ENCODE peak calls at places on chromosomes 2 and 18, in four cellular contexts. F is A549, W is cardiac muscle cell, M is OCI-LY7. G is an unnamed sample.

GRCh38 chr2:68362069-68362468 is 3.0 kb upstream of the PLEK start:
- DNase-seq in F (peak), W (peak), M (peak), G (peak)

GRCh38 chr2:3491716-3492474 is 27.4 kb downstream of the ADI1 start:
- DNase-seq in F (no peak), W (no peak), M (no peak), G (no peak)

GRCh38 chr2:45241061-45241561 is 231.9 kb upstream of the SIX2 start:
- DNase-seq in F (no peak), W (no peak), M (no peak), G (no peak)

GRCh38 chr2:188333751-188334524 is 42.3 kb downstream of the GULP1 start:
- DNase-seq in F (no peak), W (peak), M (no peak), G (no peak)

GRCh38 chr18:59461171-59461570 is 102.1 kb upstream of the LMAN1 start:
- DNase-seq in F (no peak), W (no peak), M (no peak), G (no peak)

GRCh38 chr18:48818329-48819254 is 132.2 kb downstream of the SMAD7 start:
- DNase-seq in F (no peak), W (no peak), M (no peak), G (no peak)

GRCh38 chr2:201441409-201441808 is 9.8 kb downstream of the TRAK2 start:
- DNase-seq in F (no peak), W (no peak), M (no peak), G (no peak)

GRCh38 chr2:59578349-59578748 is 975.1 kb downstream of the BCL11A start:
- DNase-seq in F (no peak), W (no peak), M (no peak), G (no peak)

GRCh38 chr2:126921066-126921465 is 22.4 kb downstream of the TEX51 start:
- DNase-seq in F (no peak), W (no peak), M (no peak), G (no peak)

GRCh38 chr2:218332288-218332687 is 24.4 kb upstream of the CATIP start:
- DNase-seq in F (no peak), W (peak), M (no peak), G (no peak)

GRCh38 chr2:186891219-186891621 is 42.2 kb upstream of the ZSWIM2 start:
- DNase-seq in F (no peak), W (no peak), M (no peak), G (peak)

GRCh38 chr2:95303191-95303914 is 6.2 kb downstream of the KCNIP3 start:
- DNase-seq in F (no peak), W (no peak), M (no peak), G (no peak)

GRCh38 chr2:20596973-20597867 is 53.7 kb downstream of the HS1BP3 start:
- DNase-seq in F (no peak), W (no peak), M (no peak), G (no peak)

GRCh38 chr18:40348196-40348595 is 1606.8 kb upstream of the PIK3C3 start:
- DNase-seq in F (no peak), W (no peak), M (no peak), G (no peak)

GRCh38 chr2:208074610-208075356 is 49.5 kb upstream of the PLEKHM3 start:
- DNase-seq in F (no peak), W (no peak), M (no peak), G (no peak)

GRCh38 chr2:168456526-168457176 is 579 bp downstream of the CERS6 start:
- DNase-seq in F (peak), W (peak), M (no peak), G (no peak)

GRCh38 chr18:23494992-23495391 is 8.3 kb upstream of the RMC1 start:
- DNase-seq in F (no peak), W (no peak), M (no peak), G (no peak)
- H3K27ac ChIP-seq in F (no peak), W (no peak), M (no peak), G (no peak)

GRCh38 chr2:105854972-105855371 is 110.3 kb downstream of the NCK2 start:
- DNase-seq in F (no peak), W (no peak), M (no peak), G (no peak)
- H3K27ac ChIP-seq in F (no peak), W (no peak), M (no peak), G (no peak)

DNA sequence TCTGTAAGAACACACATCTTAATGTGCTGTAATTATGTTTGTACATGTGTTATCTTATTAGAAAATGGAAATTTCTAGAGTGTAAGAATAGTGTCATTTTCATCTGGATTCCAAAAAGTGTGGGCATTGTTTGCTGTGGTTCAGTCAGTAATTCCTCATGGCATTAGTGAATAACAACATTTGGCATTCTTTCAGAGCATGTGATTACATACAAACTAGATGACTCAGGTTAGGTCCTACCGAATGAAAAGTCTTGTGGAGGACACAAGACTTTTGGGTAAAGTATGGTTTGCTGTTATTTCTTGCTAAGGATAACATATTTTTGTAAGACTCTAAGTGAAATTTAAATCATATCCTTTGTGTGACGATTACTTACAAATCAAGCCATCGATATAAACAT is 593.1 kb upstream of the NRXN1 start:
- DNase-seq in F (no peak), W (no peak), M (no peak), G (no peak)
- H3K27ac ChIP-seq in F (no peak), W (no peak), M (no peak), G (no peak)

GRCh38 chr2:240999001-240999791 is 778 bp downstream of the SNED1 start:
- DNase-seq in F (no peak), W (peak), M (no peak), G (no peak)
- H3K27ac ChIP-seq in F (peak), W (no peak), M (no peak), G (peak)

GRCh38 chr2:197894751-197895274 is 90.4 kb downstream of the PLCL1 start:
- DNase-seq in F (no peak), W (no peak), M (no peak), G (no peak)
- H3K27ac ChIP-seq in F (no peak), W (no peak), M (no peak), G (no peak)

DNA sequence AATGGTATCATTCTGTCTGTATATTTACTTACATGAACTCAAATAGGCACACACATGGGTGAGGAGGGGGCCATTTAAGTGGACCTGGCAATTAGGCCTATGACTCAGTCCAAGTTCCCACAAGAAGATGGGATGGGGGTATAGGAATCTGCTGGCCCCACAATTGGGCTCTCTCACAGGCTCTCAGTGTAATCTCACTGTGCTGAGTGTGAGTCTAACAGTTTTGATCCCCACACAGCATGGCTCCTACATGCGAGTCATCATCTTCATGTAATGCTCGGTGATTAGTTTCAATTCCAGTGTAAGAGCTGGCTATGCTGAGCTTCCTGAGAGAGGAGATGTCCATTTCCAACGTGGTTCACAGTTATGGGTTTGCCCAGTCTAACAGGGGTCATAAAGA is 114.0 kb downstream of the GATA6 start:
- DNase-seq in F (no peak), W (no peak), M (no peak), G (no peak)
- H3K27ac ChIP-seq in F (peak), W (no peak), M (no peak), G (no peak)

DNA sequence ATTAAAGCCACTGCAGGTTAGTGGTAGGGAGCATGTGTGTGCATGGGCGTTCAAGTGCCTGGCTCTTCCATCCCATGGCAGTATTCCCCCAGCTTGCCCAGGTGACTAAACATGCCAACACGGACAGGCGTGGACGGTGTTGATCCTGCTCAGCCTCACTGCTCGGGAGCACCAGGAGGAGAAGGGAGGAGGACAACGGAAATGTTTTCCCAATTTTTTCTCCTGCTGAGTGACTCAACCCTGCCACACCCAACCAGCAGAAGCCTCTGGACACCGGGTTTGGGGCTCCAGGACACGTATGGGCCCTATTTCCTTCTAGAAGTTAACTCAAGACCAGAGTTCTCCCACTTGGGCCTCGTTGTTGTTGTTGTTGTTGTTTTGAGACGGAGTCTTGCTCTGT is 139.1 kb downstream of the CYP26B1 start:
- DNase-seq in F (no peak), W (no peak), M (no peak), G (no peak)
- H3K27ac ChIP-seq in F (no peak), W (no peak), M (no peak), G (no peak)

GRCh38 chr2:15325296-15325695 is 235.8 kb downstream of the NBAS start:
- DNase-seq in F (no peak), W (no peak), M (no peak), G (no peak)

GRCh38 chr2:15323227-15323626 is 237.9 kb downstream of the NBAS start:
- DNase-seq in F (no peak), W (no peak), M (no peak), G (no peak)
- H3K27ac ChIP-seq in F (no peak), W (no peak), M (no peak), G (no peak)

DNA sequence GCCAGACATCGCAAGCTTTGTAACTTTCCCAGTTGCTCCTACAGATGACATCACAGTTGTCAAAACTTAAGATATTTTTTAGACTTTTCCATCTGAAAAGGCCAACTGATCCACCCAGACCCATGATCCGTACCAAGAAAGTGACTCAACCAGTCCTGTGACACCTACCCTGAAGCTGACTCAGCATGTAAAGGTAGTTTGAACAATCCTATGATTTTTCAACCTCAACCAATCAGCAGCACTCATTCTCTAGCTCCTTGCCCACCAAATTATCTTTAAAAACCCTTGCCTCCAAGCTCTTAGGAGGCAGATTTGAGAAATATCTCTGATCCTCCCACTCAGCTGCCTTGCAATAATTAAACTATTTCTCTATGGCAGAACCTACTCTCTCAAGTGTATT is 1686.7 kb upstream of the LRRTM1 start:
- DNase-seq in F (no peak), W (no peak), M (no peak), G (no peak)
- H3K27ac ChIP-seq in F (no peak), W (no peak), M (no peak), G (no peak)

GRCh38 chr2:238596571-238597551 is 170.1 kb downstream of the ASB1 start:
- DNase-seq in F (peak), W (no peak), M (no peak), G (peak)
- H3K27ac ChIP-seq in F (peak), W (no peak), M (no peak), G (peak)